ENCODE peak calls at places on chromosome 5, in four cellular contexts. X is CD4-positive, alpha-beta T cell; T is epithelial cell of prostate; W is SHP77. M is an unnamed sample.

GRCh38 chr5:135498662-135498995 is 37.1 kb downstream of the NEUROG1 start:
- DNase-seq in T (no peak), W (no peak), X (no peak), M (no peak)

GRCh38 chr5:42908509-42909488 is 97.1 kb upstream of the SELENOP start:
- DNase-seq in W (peak), T (peak), X (peak), M (peak)

GRCh38 chr5:10219068-10219467 is 30.6 kb downstream of the ATPSCKMT start:
- DNase-seq in T (no peak), W (no peak), X (no peak), M (no peak)

GRCh38 chr5:98963019-98963418 is 34.2 kb upstream of the CHD1 start:
- DNase-seq in T (no peak), W (no peak), X (no peak), M (no peak)

GRCh38 chr5:146427619-146427997 is 19.5 kb upstream of the TCERG1 start:
- DNase-seq in X (no peak), T (no peak), W (no peak), M (no peak)

GRCh38 chr5:38569180-38569579 is 12.7 kb upstream of the LIFR start:
- DNase-seq in X (no peak), W (no peak), T (no peak), M (no peak)

GRCh38 chr5:115342593-115343377 is 46.3 kb upstream of the CCDC112 start:
- DNase-seq in T (no peak), X (no peak), W (no peak), M (no peak)

GRCh38 chr5:178304016-178304415 is 71.4 kb upstream of the PHYKPL start:
- DNase-seq in X (no peak), T (no peak), W (no peak), M (no peak)

GRCh38 chr5:134048864-134049263 is 44.1 kb upstream of the VDAC1 start:
- DNase-seq in W (no peak), X (no peak), T (no peak), M (no peak)

GRCh38 chr5:4229866-4230265 is 634.2 kb downstream of the IRX1 start:
- DNase-seq in W (no peak), X (no peak), T (no peak), M (no peak)

GRCh38 chr5:136677219-136677618 is 311.9 kb upstream of the TRPC7 start:
- DNase-seq in T (no peak), X (no peak), W (no peak), M (no peak)

GRCh38 chr5:61290815-61291214 is 41.2 kb upstream of the ZSWIM6 start:
- DNase-seq in X (no peak), T (no peak), W (no peak), M (no peak)

GRCh38 chr5:10762776-10763500 is 1.9 kb upstream of the DAP start:
- DNase-seq in X (no peak), T (no peak), W (no peak), M (no peak)

GRCh38 chr5:138975098-138975847 is 100.1 kb upstream of the LRRTM2 start:
- DNase-seq in W (peak), T (no peak), X (no peak), M (no peak)

GRCh38 chr5:145718956-145719355 is 116.2 kb downstream of the PRELID2 start:
- DNase-seq in T (no peak), W (no peak), X (no peak), M (no peak)

GRCh38 chr5:55578771-55579170 is 44.0 kb upstream of the PLPP1 start:
- DNase-seq in X (no peak), T (no peak), W (no peak), M (no peak)

GRCh38 chr5:131751551-131751950 is 45.3 kb downstream of the FNIP1 start:
- DNase-seq in W (no peak), T (no peak), X (no peak), M (no peak)

GRCh38 chr5:170554566-170555267 is 50.9 kb downstream of the KCNIP1 start:
- DNase-seq in T (no peak), X (no peak), W (no peak), M (no peak)

GRCh38 chr5:156201793-156202388 is 125.1 kb upstream of the SGCD start:
- DNase-seq in X (no peak), W (no peak), T (no peak), M (no peak)